ENCODE peak calls at places on chromosome 21, in seven cellular contexts. N is AG08396; Q is iPS DF 19.7; L is activated CD4-positive, alpha-beta T cell treated with anti-CD3 and anti-CD28 coated beads for 36 hours; F is H7; U is activated gamma-delta T cell treated with Interleukin-2 at 50 U/mL for 16 hours; R is NCI-H524. W is an unnamed sample.
A peak's percentile ranks its signal among the peaks of the same experiment; 100 is the strongest.

GRCh38 chr21:44572959-44573583 is 458 bp upstream of the KRTAP10-4 start:
- DNase-seq in Q (no peak), F (peak; percentile 41), R (no peak), N (peak; percentile 61), U (no peak), L (no peak), W (no peak)

GRCh38 chr21:45104560-45104959 is 30.2 kb downstream of the ADARB1 start:
- DNase-seq in F (no peak), N (no peak), Q (no peak), L (peak; percentile 67), U (no peak), R (no peak), W (no peak)

GRCh38 chr21:35737899-35738341 is 322.4 kb downstream of the SETD4 start:
- DNase-seq in U (no peak), Q (no peak), R (no peak), L (no peak), F (no peak), N (peak; percentile 11), W (no peak)

GRCh38 chr21:39674794-39675193 is 62.1 kb downstream of the B3GALT5 start:
- DNase-seq in Q (no peak), U (no peak), L (no peak), N (no peak), F (no peak), R (no peak), W (no peak)

GRCh38 chr21:42746593-42747266 is 93.3 kb downstream of the PDE9A start:
- DNase-seq in N (no peak), L (peak; percentile 51), R (no peak), U (peak; percentile 58), Q (no peak), F (peak; percentile 47), W (no peak)

GRCh38 chr21:36923270-36923669 is 43.2 kb downstream of the HLCS start:
- DNase-seq in N (no peak), L (no peak), F (no peak), Q (no peak), U (no peak), R (no peak), W (no peak)

GRCh38 chr21:15682977-15683376 is 46.8 kb upstream of the USP25 start:
- DNase-seq in L (no peak), R (no peak), U (no peak), Q (no peak), F (no peak), N (peak; percentile 23), W (no peak)

GRCh38 chr21:34797926-34798595 is 129.3 kb downstream of the CLIC6 start:
- DNase-seq in R (no peak), Q (no peak), L (no peak), N (no peak), F (no peak), U (no peak), W (no peak)

GRCh38 chr21:45853703-45854342 is 127.7 kb upstream of the COL6A1 start:
- DNase-seq in Q (no peak), L (no peak), U (no peak), R (no peak), F (no peak), N (no peak), W (no peak)

GRCh38 chr21:18951291-18952038 is 547.9 kb upstream of the TMPRSS15 start:
- DNase-seq in Q (peak; percentile 5), R (peak; percentile 94), N (no peak), F (peak; percentile 18), L (peak; percentile 13), U (no peak), W (peak; percentile 79)

GRCh38 chr21:36552458-36552800 is 72.5 kb upstream of the CLDN14 start:
- DNase-seq in F (no peak), L (no peak), Q (no peak), R (no peak), N (no peak), U (no peak), W (no peak)

GRCh38 chr21:25709684-25710265 is 24.9 kb downstream of the ATP5PF start:
- DNase-seq in R (no peak), Q (peak; percentile 3), N (no peak), F (no peak), U (no peak), L (no peak), W (no peak)

GRCh38 chr21:36210779-36211659 is 54.4 kb downstream of the DOP1B start:
- DNase-seq in N (no peak), F (no peak), U (no peak), R (peak; percentile 38), L (no peak), Q (no peak), W (peak; percentile 48)